ENCODE peak calls at places on chromosomes 7 and 10, in eight cellular contexts. One of them, this sample, is unnamed.

GRCh38 chr7:143280160-143280559 is 4.6 kb upstream of the TMEM139 start:
- DNase-seq in body of pancreas: no peak
- DNase-seq in stomach: no peak
- DNase-seq in A549: no peak
- DNase-seq in GM12865: no peak
- DNase-seq in left ventricle myocardium inferior: no peak
- DNase-seq in fibroblast of lung: no peak
- DNase-seq in BJ: no peak
- DNase-seq in this sample: no peak

GRCh38 chr7:140650367-140650766 is 9.8 kb upstream of the DENND2A start:
- DNase-seq in body of pancreas: no peak
- DNase-seq in stomach: no peak
- DNase-seq in A549: no peak
- DNase-seq in GM12865: no peak
- DNase-seq in left ventricle myocardium inferior: no peak
- DNase-seq in fibroblast of lung: no peak
- DNase-seq in BJ: no peak
- DNase-seq in this sample: no peak

GRCh38 chr10:18401416-18402195 is 249.8 kb downstream of the NSUN6 start:
- DNase-seq in body of pancreas: no peak
- DNase-seq in stomach: no peak
- DNase-seq in A549: no peak
- DNase-seq in GM12865: no peak
- DNase-seq in left ventricle myocardium inferior: no peak
- DNase-seq in fibroblast of lung: no peak
- DNase-seq in BJ: no peak
- DNase-seq in this sample: no peak

GRCh38 chr7:47574473-47575328 is 7.2 kb downstream of the TNS3 start:
- DNase-seq in body of pancreas: no peak
- DNase-seq in stomach: peak; percentile 40
- DNase-seq in A549: peak; percentile 55
- DNase-seq in GM12865: peak; percentile 78
- DNase-seq in left ventricle myocardium inferior: no peak
- DNase-seq in fibroblast of lung: no peak
- DNase-seq in BJ: no peak
- DNase-seq in this sample: no peak

GRCh38 chr10:71713135-71714040 is 6.2 kb downstream of the C10orf105 start:
- DNase-seq in body of pancreas: peak; percentile 37
- DNase-seq in stomach: peak; percentile 65
- DNase-seq in A549: no peak
- DNase-seq in GM12865: peak; percentile 29
- DNase-seq in left ventricle myocardium inferior: peak; percentile 87
- DNase-seq in fibroblast of lung: peak; percentile 89
- DNase-seq in BJ: peak; percentile 73
- DNase-seq in this sample: peak; percentile 87

GRCh38 chr10:123965973-123966895 is 74.6 kb upstream of the CPXM2 start:
- DNase-seq in body of pancreas: no peak
- DNase-seq in stomach: no peak
- DNase-seq in A549: no peak
- DNase-seq in GM12865: no peak
- DNase-seq in left ventricle myocardium inferior: no peak
- DNase-seq in fibroblast of lung: no peak
- DNase-seq in BJ: no peak
- DNase-seq in this sample: no peak

GRCh38 chr10:15223174-15223573 is 54.7 kb upstream of the NMT2 start:
- DNase-seq in body of pancreas: no peak
- DNase-seq in stomach: no peak
- DNase-seq in A549: no peak
- DNase-seq in GM12865: no peak
- DNase-seq in left ventricle myocardium inferior: no peak
- DNase-seq in fibroblast of lung: peak; percentile 97
- DNase-seq in BJ: no peak
- DNase-seq in this sample: peak; percentile 87

GRCh38 chr7:99041526-99041925 is 102.4 kb downstream of the SMURF1 start:
- DNase-seq in body of pancreas: no peak
- DNase-seq in stomach: no peak
- DNase-seq in A549: peak; percentile 26
- DNase-seq in GM12865: no peak
- DNase-seq in left ventricle myocardium inferior: no peak
- DNase-seq in fibroblast of lung: no peak
- DNase-seq in BJ: no peak
- DNase-seq in this sample: no peak

GRCh38 chr10:77192402-77192801 is 445.2 kb downstream of the KCNMA1 start:
- DNase-seq in body of pancreas: no peak
- DNase-seq in stomach: no peak
- DNase-seq in A549: no peak
- DNase-seq in GM12865: no peak
- DNase-seq in left ventricle myocardium inferior: no peak
- DNase-seq in fibroblast of lung: no peak
- DNase-seq in BJ: no peak
- DNase-seq in this sample: no peak

GRCh38 chr7:155763721-155764431 is 48.4 kb downstream of the SHH start:
- DNase-seq in body of pancreas: no peak
- DNase-seq in stomach: no peak
- DNase-seq in A549: no peak
- DNase-seq in GM12865: peak; percentile 73
- DNase-seq in left ventricle myocardium inferior: no peak
- DNase-seq in fibroblast of lung: peak; percentile 16
- DNase-seq in BJ: no peak
- DNase-seq in this sample: peak; percentile 47

DNA sequence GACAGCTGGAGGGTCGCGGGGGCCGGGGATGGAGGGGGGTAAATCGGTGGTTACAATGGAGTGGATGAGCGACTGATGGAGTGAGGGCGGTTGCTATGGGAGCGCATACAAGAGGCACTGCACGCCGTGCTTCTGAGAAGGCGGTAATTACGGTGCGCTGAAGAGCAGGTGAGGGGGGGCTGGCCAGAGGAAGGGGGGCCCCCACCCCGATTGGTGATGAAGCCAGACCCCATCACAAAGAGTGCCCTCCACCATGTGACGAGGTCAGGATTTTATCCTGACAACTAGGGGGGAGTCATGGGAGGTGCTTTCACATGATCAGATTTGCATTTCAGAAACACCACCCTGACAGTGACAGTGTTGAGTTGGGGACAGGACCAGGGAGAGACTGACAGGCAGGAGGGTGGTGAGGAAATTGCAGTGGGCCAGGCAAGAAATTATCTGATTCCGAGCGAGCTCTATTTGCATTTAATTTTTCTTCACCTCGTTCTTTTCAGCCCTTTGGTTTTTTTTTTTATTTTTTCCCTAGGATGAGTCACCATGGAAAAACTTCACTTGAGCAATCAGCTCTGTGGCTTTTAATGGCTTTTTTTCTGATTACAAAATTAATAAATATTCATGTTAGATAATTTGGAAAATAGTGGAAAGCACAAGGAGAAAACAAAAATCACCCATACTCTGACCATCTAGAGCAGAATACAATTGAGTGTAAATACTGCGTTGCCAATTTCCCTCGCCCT is 7.9 kb downstream of the CPA5 start:
- DNase-seq in body of pancreas: no peak
- DNase-seq in stomach: no peak
- DNase-seq in A549: no peak
- DNase-seq in GM12865: no peak
- DNase-seq in left ventricle myocardium inferior: no peak
- DNase-seq in fibroblast of lung: peak; percentile 69
- DNase-seq in BJ: no peak
- DNase-seq in this sample: peak; percentile 74
- H3K4me3 ChIP-seq in body of pancreas: no peak overlapping the region
- H3K4me3 ChIP-seq in stomach: no peak overlapping the region
- H3K4me3 ChIP-seq in A549: no peak overlapping the region
- H3K4me3 ChIP-seq in GM12865: no peak overlapping the region
- H3K4me3 ChIP-seq in left ventricle myocardium inferior: peak overlapping the region; percentile 14
- H3K4me3 ChIP-seq in fibroblast of lung: no peak overlapping the region
- H3K4me3 ChIP-seq in BJ: no peak overlapping the region
- H3K4me3 ChIP-seq in this sample: peak overlapping the region; percentile 13

GRCh38 chr7:128032605-128033235 is 1.5 kb upstream of the LRRC4 start:
- DNase-seq in body of pancreas: no peak
- DNase-seq in stomach: no peak
- DNase-seq in A549: no peak
- DNase-seq in GM12865: no peak
- DNase-seq in left ventricle myocardium inferior: peak; percentile 24
- DNase-seq in fibroblast of lung: peak; percentile 26
- DNase-seq in BJ: no peak
- DNase-seq in this sample: peak; percentile 17

GRCh38 chr7:128030999-128031681 is at the start of gene LRRC4:
- DNase-seq in body of pancreas: peak; percentile 19
- DNase-seq in stomach: peak; percentile 48
- DNase-seq in A549: no peak
- DNase-seq in GM12865: peak; percentile 49
- DNase-seq in left ventricle myocardium inferior: no peak
- DNase-seq in fibroblast of lung: peak; percentile 62
- DNase-seq in BJ: no peak
- DNase-seq in this sample: no peak

GRCh38 chr7:128034830-128035229 is 3.6 kb upstream of the LRRC4 start:
- DNase-seq in body of pancreas: no peak
- DNase-seq in stomach: no peak
- DNase-seq in A549: no peak
- DNase-seq in GM12865: no peak
- DNase-seq in left ventricle myocardium inferior: no peak
- DNase-seq in fibroblast of lung: no peak
- DNase-seq in BJ: no peak
- DNase-seq in this sample: no peak

GRCh38 chr7:128031901-128032604 is 816 bp upstream of the LRRC4 start:
- DNase-seq in body of pancreas: no peak
- DNase-seq in stomach: peak; percentile 34
- DNase-seq in A549: no peak
- DNase-seq in GM12865: peak; percentile 48
- DNase-seq in left ventricle myocardium inferior: peak; percentile 33
- DNase-seq in fibroblast of lung: peak; percentile 93
- DNase-seq in BJ: peak; percentile 36
- DNase-seq in this sample: peak; percentile 93

DNA sequence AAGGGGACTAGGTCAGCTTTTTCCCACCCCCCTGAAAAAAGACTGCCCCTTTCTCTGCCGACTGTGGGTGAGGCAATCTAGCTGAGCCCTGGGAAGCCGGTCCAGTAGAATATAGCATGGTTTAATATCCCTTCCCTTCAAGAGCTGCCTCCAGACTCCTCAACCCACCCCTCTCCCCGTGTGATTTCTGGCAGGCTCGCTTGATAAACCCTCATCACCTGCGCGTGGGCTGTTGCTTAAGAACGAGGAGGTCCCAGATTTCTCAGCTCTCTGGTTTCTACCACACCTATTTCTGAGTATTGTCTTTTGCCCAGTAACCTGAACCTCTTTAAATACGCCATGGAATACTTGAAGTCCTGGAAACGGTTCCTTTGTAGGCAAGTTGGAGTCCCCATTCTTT is 2.0 kb upstream of the LRRC4 start:
- DNase-seq in body of pancreas: no peak
- DNase-seq in stomach: no peak
- DNase-seq in A549: no peak
- DNase-seq in GM12865: no peak
- DNase-seq in left ventricle myocardium inferior: no peak
- DNase-seq in fibroblast of lung: no peak
- DNase-seq in BJ: no peak
- DNase-seq in this sample: no peak
- H3K4me3 ChIP-seq in body of pancreas: no peak overlapping the region
- H3K4me3 ChIP-seq in stomach: no peak overlapping the region
- H3K4me3 ChIP-seq in A549: no peak overlapping the region
- H3K4me3 ChIP-seq in GM12865: no peak overlapping the region
- H3K4me3 ChIP-seq in left ventricle myocardium inferior: no peak overlapping the region
- H3K4me3 ChIP-seq in fibroblast of lung: no peak overlapping the region
- H3K4me3 ChIP-seq in BJ: no peak overlapping the region
- H3K4me3 ChIP-seq in this sample: no peak overlapping the region

DNA sequence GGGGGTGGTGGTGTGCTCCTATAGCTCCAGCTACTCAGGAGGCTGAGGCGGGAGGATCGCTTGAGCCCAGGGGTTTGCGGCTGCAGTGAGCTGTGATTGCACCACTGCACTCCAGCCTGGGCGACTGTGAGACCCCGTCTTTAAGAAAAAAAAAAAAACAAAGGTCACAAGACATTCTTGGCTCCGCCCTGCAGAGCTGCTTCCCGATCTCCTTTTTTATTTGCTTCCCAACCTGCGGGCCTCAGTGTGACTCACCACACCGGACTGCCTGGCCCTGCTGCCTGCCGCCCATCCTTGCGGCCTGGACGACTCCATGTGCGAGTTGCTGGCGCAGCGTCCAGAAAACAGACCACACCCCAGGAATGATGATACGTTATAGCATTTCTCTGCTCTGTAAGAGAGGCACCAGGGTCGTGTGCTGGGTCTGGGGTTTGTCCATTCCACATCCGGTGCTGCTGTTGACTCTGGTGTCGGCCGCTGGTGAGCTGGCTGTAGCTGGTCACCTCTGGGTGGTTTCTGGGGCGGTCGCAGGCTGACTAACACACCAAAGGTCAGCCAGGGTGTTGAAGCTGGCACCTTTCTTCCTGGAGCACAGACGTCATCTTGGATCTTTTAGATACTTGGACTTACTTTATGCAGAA is 123.6 kb downstream of the TCF7L2 start:
- DNase-seq in body of pancreas: peak; percentile 25
- DNase-seq in stomach: peak; percentile 79
- DNase-seq in A549: peak; percentile 99
- DNase-seq in GM12865: no peak
- DNase-seq in left ventricle myocardium inferior: peak; percentile 55
- DNase-seq in fibroblast of lung: peak; percentile 100
- DNase-seq in BJ: peak; percentile 78
- DNase-seq in this sample: peak; percentile 96
- H3K4me3 ChIP-seq in body of pancreas: no peak overlapping the region
- H3K4me3 ChIP-seq in stomach: no peak overlapping the region
- H3K4me3 ChIP-seq in A549: peak overlapping the region; percentile 22
- H3K4me3 ChIP-seq in GM12865: no peak overlapping the region
- H3K4me3 ChIP-seq in left ventricle myocardium inferior: no peak overlapping the region
- H3K4me3 ChIP-seq in fibroblast of lung: no peak overlapping the region
- H3K4me3 ChIP-seq in BJ: no peak overlapping the region
- H3K4me3 ChIP-seq in this sample: peak overlapping the region; percentile 10

GRCh38 chr10:11869211-11869610 is 46.1 kb downstream of the PROSER2 start:
- DNase-seq in body of pancreas: no peak
- DNase-seq in stomach: no peak
- DNase-seq in A549: no peak
- DNase-seq in GM12865: no peak
- DNase-seq in left ventricle myocardium inferior: no peak
- DNase-seq in fibroblast of lung: no peak
- DNase-seq in BJ: no peak
- DNase-seq in this sample: no peak

GRCh38 chr10:11869743-11870460 is 46.7 kb downstream of the PROSER2 start:
- DNase-seq in body of pancreas: no peak
- DNase-seq in stomach: no peak
- DNase-seq in A549: no peak
- DNase-seq in GM12865: no peak
- DNase-seq in left ventricle myocardium inferior: no peak
- DNase-seq in fibroblast of lung: peak; percentile 50
- DNase-seq in BJ: no peak
- DNase-seq in this sample: no peak

GRCh38 chr10:11871470-11871869 is 48.3 kb downstream of the PROSER2 start:
- DNase-seq in body of pancreas: no peak
- DNase-seq in stomach: no peak
- DNase-seq in A549: no peak
- DNase-seq in GM12865: no peak
- DNase-seq in left ventricle myocardium inferior: no peak
- DNase-seq in fibroblast of lung: peak; percentile 39
- DNase-seq in BJ: no peak
- DNase-seq in this sample: peak; percentile 39

GRCh38 chr10:11870900-11871407 is 47.8 kb downstream of the PROSER2 start:
- DNase-seq in body of pancreas: no peak
- DNase-seq in stomach: no peak
- DNase-seq in A549: no peak
- DNase-seq in GM12865: no peak
- DNase-seq in left ventricle myocardium inferior: no peak
- DNase-seq in fibroblast of lung: no peak
- DNase-seq in BJ: no peak
- DNase-seq in this sample: no peak

GRCh38 chr10:11870461-11870780 is 47.3 kb downstream of the PROSER2 start:
- DNase-seq in body of pancreas: no peak
- DNase-seq in stomach: no peak
- DNase-seq in A549: no peak
- DNase-seq in GM12865: no peak
- DNase-seq in left ventricle myocardium inferior: no peak
- DNase-seq in fibroblast of lung: no peak
- DNase-seq in BJ: no peak
- DNase-seq in this sample: no peak
- H3K4me3 ChIP-seq in body of pancreas: no peak overlapping the region
- H3K4me3 ChIP-seq in stomach: no peak overlapping the region
- H3K4me3 ChIP-seq in A549: no peak overlapping the region
- H3K4me3 ChIP-seq in GM12865: no peak overlapping the region
- H3K4me3 ChIP-seq in left ventricle myocardium inferior: peak overlapping the region; percentile 32
- H3K4me3 ChIP-seq in fibroblast of lung: peak overlapping the region; percentile 22
- H3K4me3 ChIP-seq in BJ: no peak overlapping the region
- H3K4me3 ChIP-seq in this sample: no peak overlapping the region

This sample was measured in cardiac fibroblast.